ENCODE peak calls at places on chromosomes 16 and 17, in eight cellular contexts. One of them, this sample, is unnamed.

GRCh38 chr17:19341211-19341631 is 21.3 kb downstream of the B9D1 start:
- DNase-seq in MCF 10A: no peak
- DNase-seq in pancreas: no peak
- DNase-seq in right lobe of liver: no peak
- DNase-seq in thyroid gland: no peak
- DNase-seq in HL-60: no peak
- DNase-seq in stomach: no peak
- DNase-seq in CD4-positive, alpha-beta T cell: no peak
- DNase-seq in this sample: no peak

GRCh38 chr17:12395733-12396354 is 269.8 kb upstream of the MYOCD start:
- DNase-seq in MCF 10A: peak
- DNase-seq in pancreas: no peak
- DNase-seq in right lobe of liver: no peak
- DNase-seq in thyroid gland: peak
- DNase-seq in HL-60: no peak
- DNase-seq in stomach: peak
- DNase-seq in CD4-positive, alpha-beta T cell: no peak
- DNase-seq in this sample: no peak

GRCh38 chr17:57949649-57950048 is 5.6 kb downstream of the CUEDC1 start:
- DNase-seq in MCF 10A: peak
- DNase-seq in pancreas: no peak
- DNase-seq in right lobe of liver: no peak
- DNase-seq in thyroid gland: peak
- DNase-seq in HL-60: no peak
- DNase-seq in stomach: no peak
- DNase-seq in CD4-positive, alpha-beta T cell: no peak
- DNase-seq in this sample: no peak

GRCh38 chr17:19461139-19461538 is 50.1 kb downstream of the RNF112 start:
- DNase-seq in MCF 10A: no peak
- DNase-seq in pancreas: no peak
- DNase-seq in right lobe of liver: no peak
- DNase-seq in thyroid gland: no peak
- DNase-seq in HL-60: no peak
- DNase-seq in stomach: no peak
- DNase-seq in CD4-positive, alpha-beta T cell: no peak
- DNase-seq in this sample: no peak

GRCh38 chr17:40727447-40728231 is 24.1 kb upstream of the KRT24 start:
- DNase-seq in MCF 10A: peak
- DNase-seq in pancreas: no peak
- DNase-seq in right lobe of liver: no peak
- DNase-seq in thyroid gland: peak
- DNase-seq in HL-60: no peak
- DNase-seq in stomach: no peak
- DNase-seq in CD4-positive, alpha-beta T cell: no peak
- DNase-seq in this sample: no peak

GRCh38 chr17:77560841-77561240 is 397.7 kb upstream of the TNRC6C start:
- DNase-seq in MCF 10A: no peak
- DNase-seq in pancreas: no peak
- DNase-seq in right lobe of liver: no peak
- DNase-seq in thyroid gland: no peak
- DNase-seq in HL-60: no peak
- DNase-seq in stomach: no peak
- DNase-seq in CD4-positive, alpha-beta T cell: no peak
- DNase-seq in this sample: no peak

GRCh38 chr17:39485555-39485954 is 24.3 kb downstream of the CDK12 start:
- DNase-seq in MCF 10A: peak
- DNase-seq in pancreas: no peak
- DNase-seq in right lobe of liver: no peak
- DNase-seq in thyroid gland: peak
- DNase-seq in HL-60: no peak
- DNase-seq in stomach: no peak
- DNase-seq in CD4-positive, alpha-beta T cell: no peak
- DNase-seq in this sample: no peak

GRCh38 chr16:54106078-54106477 is 180.5 kb downstream of the IRX3 start:
- DNase-seq in MCF 10A: no peak
- DNase-seq in pancreas: no peak
- DNase-seq in right lobe of liver: no peak
- DNase-seq in thyroid gland: peak
- DNase-seq in HL-60: no peak
- DNase-seq in stomach: no peak
- DNase-seq in CD4-positive, alpha-beta T cell: no peak
- DNase-seq in this sample: no peak

GRCh38 chr16:57994778-57995177 is 5.7 kb downstream of the ZNF319 start:
- DNase-seq in MCF 10A: peak
- DNase-seq in pancreas: no peak
- DNase-seq in right lobe of liver: peak
- DNase-seq in thyroid gland: peak
- DNase-seq in HL-60: no peak
- DNase-seq in stomach: peak
- DNase-seq in CD4-positive, alpha-beta T cell: no peak
- DNase-seq in this sample: no peak

GRCh38 chr16:58128721-58129096 is 472 bp downstream of the CFAP20 start:
- DNase-seq in MCF 10A: no peak
- DNase-seq in pancreas: no peak
- DNase-seq in right lobe of liver: peak
- DNase-seq in thyroid gland: no peak
- DNase-seq in HL-60: no peak
- DNase-seq in stomach: no peak
- DNase-seq in CD4-positive, alpha-beta T cell: no peak
- DNase-seq in this sample: no peak

GRCh38 chr17:17082878-17083277 is 40.6 kb downstream of the MPRIP start:
- DNase-seq in MCF 10A: no peak
- DNase-seq in pancreas: no peak
- DNase-seq in right lobe of liver: no peak
- DNase-seq in thyroid gland: no peak
- DNase-seq in HL-60: no peak
- DNase-seq in stomach: no peak
- DNase-seq in CD4-positive, alpha-beta T cell: no peak
- DNase-seq in this sample: no peak

GRCh38 chr17:78144146-78144719 is 2.0 kb upstream of the C17orf99 start:
- DNase-seq in MCF 10A: peak
- DNase-seq in pancreas: peak
- DNase-seq in right lobe of liver: peak
- DNase-seq in thyroid gland: peak
- DNase-seq in HL-60: peak
- DNase-seq in stomach: peak
- DNase-seq in CD4-positive, alpha-beta T cell: no peak
- DNase-seq in this sample: peak

GRCh38 chr17:1234455-1234854 is 35.8 kb upstream of the BHLHA9 start:
- DNase-seq in MCF 10A: no peak
- DNase-seq in pancreas: no peak
- DNase-seq in right lobe of liver: no peak
- DNase-seq in thyroid gland: no peak
- DNase-seq in HL-60: no peak
- DNase-seq in stomach: no peak
- DNase-seq in CD4-positive, alpha-beta T cell: no peak
- DNase-seq in this sample: no peak

GRCh38 chr16:58329147-58329546 is 34.3 kb upstream of the PRSS54 start:
- DNase-seq in MCF 10A: peak
- DNase-seq in pancreas: no peak
- DNase-seq in right lobe of liver: no peak
- DNase-seq in thyroid gland: no peak
- DNase-seq in HL-60: no peak
- DNase-seq in stomach: no peak
- DNase-seq in CD4-positive, alpha-beta T cell: no peak
- DNase-seq in this sample: no peak

GRCh38 chr16:29926675-29927522 is 873 bp upstream of the KCTD13 start:
- DNase-seq in MCF 10A: no peak
- DNase-seq in pancreas: no peak
- DNase-seq in right lobe of liver: no peak
- DNase-seq in thyroid gland: no peak
- DNase-seq in HL-60: no peak
- DNase-seq in stomach: no peak
- DNase-seq in CD4-positive, alpha-beta T cell: no peak
- DNase-seq in this sample: no peak

GRCh38 chr16:75532791-75533190 is 3.1 kb downstream of the CHST5 start:
- DNase-seq in MCF 10A: no peak
- DNase-seq in pancreas: no peak
- DNase-seq in right lobe of liver: no peak
- DNase-seq in thyroid gland: no peak
- DNase-seq in HL-60: no peak
- DNase-seq in stomach: no peak
- DNase-seq in CD4-positive, alpha-beta T cell: no peak
- DNase-seq in this sample: no peak

GRCh38 chr16:66617010-66617434 is 12.5 kb downstream of the CMTM3 start:
- DNase-seq in MCF 10A: no peak
- DNase-seq in pancreas: no peak
- DNase-seq in right lobe of liver: no peak
- DNase-seq in thyroid gland: no peak
- DNase-seq in HL-60: no peak
- DNase-seq in stomach: no peak
- DNase-seq in CD4-positive, alpha-beta T cell: no peak
- DNase-seq in this sample: no peak

GRCh38 chr17:51165680-51166197 is 472 bp upstream of the NME2 start:
- DNase-seq in MCF 10A: no peak
- DNase-seq in pancreas: peak
- DNase-seq in right lobe of liver: no peak
- DNase-seq in thyroid gland: peak
- DNase-seq in HL-60: no peak
- DNase-seq in stomach: peak
- DNase-seq in CD4-positive, alpha-beta T cell: no peak
- DNase-seq in this sample: peak

GRCh38 chr17:30230596-30231125 is 4.8 kb downstream of the SLC6A4 start:
- DNase-seq in MCF 10A: no peak
- DNase-seq in pancreas: no peak
- DNase-seq in right lobe of liver: no peak
- DNase-seq in thyroid gland: no peak
- DNase-seq in HL-60: no peak
- DNase-seq in stomach: no peak
- DNase-seq in CD4-positive, alpha-beta T cell: no peak
- DNase-seq in this sample: no peak

GRCh38 chr17:75535119-75535537 is 9.6 kb downstream of the LLGL2 start:
- DNase-seq in MCF 10A: no peak
- DNase-seq in pancreas: peak
- DNase-seq in right lobe of liver: no peak
- DNase-seq in thyroid gland: no peak
- DNase-seq in HL-60: no peak
- DNase-seq in stomach: peak
- DNase-seq in CD4-positive, alpha-beta T cell: peak
- DNase-seq in this sample: no peak

GRCh38 chr17:71084219-71084618 is 914.9 kb downstream of the KCNJ2 start:
- DNase-seq in MCF 10A: peak
- DNase-seq in pancreas: no peak
- DNase-seq in right lobe of liver: no peak
- DNase-seq in thyroid gland: peak
- DNase-seq in HL-60: no peak
- DNase-seq in stomach: peak
- DNase-seq in CD4-positive, alpha-beta T cell: no peak
- DNase-seq in this sample: no peak

GRCh38 chr17:77145635-77146632 is 5.2 kb downstream of the SEC14L1 start:
- DNase-seq in MCF 10A: no peak
- DNase-seq in pancreas: no peak
- DNase-seq in right lobe of liver: peak
- DNase-seq in thyroid gland: peak
- DNase-seq in HL-60: no peak
- DNase-seq in stomach: peak
- DNase-seq in CD4-positive, alpha-beta T cell: no peak
- DNase-seq in this sample: no peak

GRCh38 chr17:74959826-74960738 is 12.5 kb downstream of the HID1 start:
- DNase-seq in MCF 10A: peak
- DNase-seq in pancreas: peak
- DNase-seq in right lobe of liver: no peak
- DNase-seq in thyroid gland: no peak
- DNase-seq in HL-60: no peak
- DNase-seq in stomach: no peak
- DNase-seq in CD4-positive, alpha-beta T cell: no peak
- DNase-seq in this sample: no peak

GRCh38 chr16:46918905-46919792 is 35.0 kb downstream of the GPT2 start:
- DNase-seq in MCF 10A: no peak
- DNase-seq in pancreas: peak
- DNase-seq in right lobe of liver: peak
- DNase-seq in thyroid gland: no peak
- DNase-seq in HL-60: no peak
- DNase-seq in stomach: peak
- DNase-seq in CD4-positive, alpha-beta T cell: no peak
- DNase-seq in this sample: no peak

GRCh38 chr16:680967-681745 is 946 bp downstream of the STUB1 start:
- DNase-seq in MCF 10A: peak
- DNase-seq in pancreas: peak
- DNase-seq in right lobe of liver: peak
- DNase-seq in thyroid gland: peak
- DNase-seq in HL-60: no peak
- DNase-seq in stomach: peak
- DNase-seq in CD4-positive, alpha-beta T cell: no peak
- DNase-seq in this sample: no peak

GRCh38 chr17:82266142-82266541 is 7.4 kb downstream of the CSNK1D start:
- DNase-seq in MCF 10A: no peak
- DNase-seq in pancreas: peak
- DNase-seq in right lobe of liver: no peak
- DNase-seq in thyroid gland: no peak
- DNase-seq in HL-60: no peak
- DNase-seq in stomach: no peak
- DNase-seq in CD4-positive, alpha-beta T cell: no peak
- DNase-seq in this sample: no peak

GRCh38 chr16:30723725-30724355 is 24.4 kb upstream of the PHKG2 start:
- DNase-seq in MCF 10A: no peak
- DNase-seq in pancreas: peak
- DNase-seq in right lobe of liver: no peak
- DNase-seq in thyroid gland: no peak
- DNase-seq in HL-60: no peak
- DNase-seq in stomach: no peak
- DNase-seq in CD4-positive, alpha-beta T cell: no peak
- DNase-seq in this sample: no peak

GRCh38 chr17:43171761-43172487 is 910 bp downstream of the NBR1 start:
- DNase-seq in MCF 10A: peak
- DNase-seq in pancreas: no peak
- DNase-seq in right lobe of liver: no peak
- DNase-seq in thyroid gland: peak
- DNase-seq in HL-60: peak
- DNase-seq in stomach: no peak
- DNase-seq in CD4-positive, alpha-beta T cell: no peak
- DNase-seq in this sample: no peak
- TF ChIP-seq CTCF in MCF 10A: peak
- TF ChIP-seq CTCF in pancreas: no peak
- TF ChIP-seq CTCF in right lobe of liver: peak
- TF ChIP-seq CTCF in thyroid gland: no peak
- TF ChIP-seq CTCF in HL-60: no peak
- TF ChIP-seq CTCF in stomach: no peak
- TF ChIP-seq CTCF in CD4-positive, alpha-beta T cell: peak
- TF ChIP-seq CTCF in this sample: no peak

GRCh38 chr16:48956620-48957019 is 325.0 kb downstream of the CBLN1 start:
- DNase-seq in MCF 10A: no peak
- DNase-seq in pancreas: no peak
- DNase-seq in right lobe of liver: no peak
- DNase-seq in thyroid gland: no peak
- DNase-seq in HL-60: no peak
- DNase-seq in stomach: no peak
- DNase-seq in CD4-positive, alpha-beta T cell: no peak
- DNase-seq in this sample: no peak
- TF ChIP-seq CTCF in MCF 10A: no peak
- TF ChIP-seq CTCF in pancreas: no peak
- TF ChIP-seq CTCF in right lobe of liver: no peak
- TF ChIP-seq CTCF in thyroid gland: no peak
- TF ChIP-seq CTCF in HL-60: no peak
- TF ChIP-seq CTCF in stomach: no peak
- TF ChIP-seq CTCF in CD4-positive, alpha-beta T cell: no peak
- TF ChIP-seq CTCF in this sample: no peak

GRCh38 chr16:3173892-3174617 is 13.9 kb upstream of the OR1F1 start:
- DNase-seq in MCF 10A: peak
- DNase-seq in pancreas: no peak
- DNase-seq in right lobe of liver: peak
- DNase-seq in thyroid gland: no peak
- DNase-seq in HL-60: no peak
- DNase-seq in stomach: no peak
- DNase-seq in CD4-positive, alpha-beta T cell: no peak
- DNase-seq in this sample: no peak
- TF ChIP-seq CTCF in MCF 10A: peak
- TF ChIP-seq CTCF in pancreas: no peak
- TF ChIP-seq CTCF in right lobe of liver: no peak
- TF ChIP-seq CTCF in thyroid gland: no peak
- TF ChIP-seq CTCF in HL-60: peak
- TF ChIP-seq CTCF in stomach: no peak
- TF ChIP-seq CTCF in CD4-positive, alpha-beta T cell: no peak
- TF ChIP-seq CTCF in this sample: peak

GRCh38 chr16:89373355-89374110 is 116.8 kb downstream of the ANKRD11 start:
- DNase-seq in MCF 10A: no peak
- DNase-seq in pancreas: no peak
- DNase-seq in right lobe of liver: peak
- DNase-seq in thyroid gland: no peak
- DNase-seq in HL-60: no peak
- DNase-seq in stomach: no peak
- DNase-seq in CD4-positive, alpha-beta T cell: no peak
- DNase-seq in this sample: no peak
- TF ChIP-seq CTCF in MCF 10A: no peak
- TF ChIP-seq CTCF in pancreas: no peak
- TF ChIP-seq CTCF in right lobe of liver: no peak
- TF ChIP-seq CTCF in thyroid gland: no peak
- TF ChIP-seq CTCF in HL-60: no peak
- TF ChIP-seq CTCF in stomach: no peak
- TF ChIP-seq CTCF in CD4-positive, alpha-beta T cell: no peak
- TF ChIP-seq CTCF in this sample: no peak

This sample was measured in mesothelial cell of epicardium.